ENCODE peak calls at places on chromosomes 7 and 10, in four cellular contexts. T is brain microvascular endothelial cell, C is neural progenitor cell, M is nephron progenitor cell. L is an unnamed sample.

GRCh38 chr10:88114368-88114767 is 250.9 kb downstream of the PTEN start:
- DNase-seq in T (peak), C (peak), M (no peak), L (no peak)

GRCh38 chr10:63738410-63738809 is 217.2 kb downstream of the REEP3 start:
- DNase-seq in T (peak), C (no peak), M (no peak), L (peak)

GRCh38 chr10:90751107-90751997 is 106.5 kb downstream of the HTR7 start:
- DNase-seq in T (peak), C (peak), M (peak), L (peak)

GRCh38 chr7:6917258-6917657 is 91.2 kb upstream of the CCZ1B start:
- DNase-seq in T (no peak), C (no peak), M (no peak), L (no peak)

GRCh38 chr10:16854623-16855022 is 37.4 kb upstream of the RSU1 start:
- DNase-seq in T (peak), C (no peak), M (no peak), L (peak)

GRCh38 chr10:50576245-50576815 is 47.4 kb downstream of the SGMS1 start:
- DNase-seq in T (peak), C (no peak), M (no peak), L (peak)

GRCh38 chr7:70807650-70808049 is 324.3 kb upstream of the GALNT17 start:
- DNase-seq in T (no peak), C (no peak), M (no peak), L (no peak)

GRCh38 chr10:71088054-71088453 is 124.3 kb upstream of the UNC5B start:
- DNase-seq in T (no peak), C (no peak), M (no peak), L (no peak)

GRCh38 chr10:43868952-43869351 is 220.3 kb upstream of the ZNF32 start:
- DNase-seq in T (no peak), C (no peak), M (no peak), L (no peak)

GRCh38 chr7:71290382-71290781 is 158.4 kb downstream of the GALNT17 start:
- DNase-seq in T (no peak), C (no peak), M (no peak), L (no peak)

GRCh38 chr10:11515596-11516418 is 95.6 kb downstream of the USP6NL start:
- DNase-seq in T (peak), C (peak), M (no peak), L (peak)

GRCh38 chr7:156927571-156928405 is 21.7 kb upstream of the NOM1 start:
- DNase-seq in T (no peak), C (no peak), M (no peak), L (no peak)

GRCh38 chr7:105057472-105057871 is 43.5 kb downstream of the KMT2E start:
- DNase-seq in T (no peak), C (no peak), M (no peak), L (no peak)

GRCh38 chr7:4792537-4793126 is 17.2 kb downstream of the AP5Z1 start:
- DNase-seq in T (no peak), C (peak), M (peak), L (no peak)

GRCh38 chr7:41582116-41582515 is 120.8 kb downstream of the INHBA start:
- DNase-seq in T (no peak), C (no peak), M (no peak), L (no peak)

GRCh38 chr7:27316311-27316710 is 73.7 kb downstream of the EVX1 start:
- DNase-seq in T (no peak), C (no peak), M (no peak), L (no peak)

DNA sequence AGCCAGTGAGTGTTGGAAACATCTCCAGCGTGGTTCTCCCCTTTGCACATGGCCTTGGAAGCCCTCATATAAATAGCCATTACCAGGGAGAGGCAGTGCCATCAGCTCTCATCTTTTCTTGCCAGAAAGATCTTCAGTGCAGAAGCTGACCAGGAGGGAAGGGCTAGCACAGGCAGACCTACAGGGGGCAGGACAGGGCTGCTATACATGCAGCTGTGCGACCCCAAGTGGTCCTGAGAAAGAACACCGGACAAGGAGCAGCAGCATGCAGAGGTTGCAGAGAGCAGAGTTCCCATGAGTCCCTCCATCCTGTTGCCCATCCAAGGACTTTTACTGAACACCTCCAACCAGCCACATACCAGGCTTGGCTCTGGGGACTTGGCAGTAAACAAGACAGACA is 17.1 kb downstream of the GRID1 start:
- DNase-seq in T (no peak), C (peak), M (peak), L (no peak)
- TF ChIP-seq CTCF in T (peak), C (peak), M (peak), L (peak)

GRCh38 chr10:78023741-78024140 is 5.6 kb downstream of the POLR3A start:
- DNase-seq in T (no peak), C (no peak), M (no peak), L (no peak)

GRCh38 chr10:78025685-78026364 is 3.5 kb downstream of the POLR3A start:
- DNase-seq in T (peak), C (no peak), M (no peak), L (peak)

GRCh38 chr10:78029294-78030226 is at the start of gene POLR3A:
- DNase-seq in T (peak), C (peak), M (peak), L (peak)

GRCh38 chr10:78033623-78034470 is at the start of gene RPS24:
- DNase-seq in T (peak), C (peak), M (peak), L (peak)

DNA sequence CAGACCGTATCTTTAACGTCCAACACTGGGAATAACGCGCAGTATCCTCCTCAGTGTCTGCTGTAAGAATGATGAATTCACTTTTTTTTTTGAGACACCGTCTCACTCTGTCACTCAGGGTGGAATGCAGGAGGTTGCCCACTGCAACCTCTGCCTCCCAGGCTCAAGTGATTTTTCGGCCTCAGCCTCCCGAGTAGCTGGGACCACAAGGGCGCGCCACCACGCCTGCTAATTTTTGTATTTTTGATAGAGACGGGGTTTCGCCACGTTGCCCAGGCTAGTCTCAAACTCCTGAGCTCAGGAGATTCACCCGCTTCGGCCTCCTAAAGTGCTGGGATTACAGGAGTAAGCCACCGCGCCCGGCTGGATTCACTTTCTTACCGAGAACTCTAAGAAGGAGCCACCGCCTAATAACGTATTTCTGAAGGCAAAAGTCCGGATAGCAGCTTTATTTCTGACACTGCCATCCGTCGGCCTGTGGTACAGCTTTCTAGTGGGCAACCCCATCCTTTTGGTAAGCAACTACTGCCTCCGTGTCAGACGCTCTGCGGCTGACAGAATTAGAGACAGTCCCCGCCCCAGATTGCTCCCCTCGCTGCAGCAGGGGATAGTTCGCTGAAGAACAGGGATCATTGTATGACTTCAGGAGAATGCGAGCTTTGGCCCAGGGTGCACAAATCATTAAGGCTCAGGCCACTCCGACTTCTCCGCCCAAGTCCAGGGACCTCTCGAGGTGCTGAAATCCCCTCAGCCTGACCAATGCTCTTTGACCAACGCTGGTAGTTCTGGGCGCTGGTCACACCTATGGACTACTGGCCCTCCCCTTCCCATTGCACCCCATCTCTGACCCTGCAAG is 649 bp downstream of the POLR3A start:
- DNase-seq in T (peak), C (peak), M (peak), L (peak)
- TF ChIP-seq CTCF in T (no peak), C (peak), M (no peak), L (peak)

GRCh38 chr7:30790391-30790790 is 19.2 kb downstream of the MINDY4 start:
- DNase-seq in T (no peak), C (no peak), M (no peak), L (no peak)

GRCh38 chr7:30787476-30787875 is 16.3 kb downstream of the MINDY4 start:
- DNase-seq in T (no peak), C (no peak), M (no peak), L (no peak)

GRCh38 chr7:30788640-30789333 is 17.6 kb downstream of the MINDY4 start:
- DNase-seq in T (no peak), C (no peak), M (no peak), L (no peak)

GRCh38 chr7:30789334-30789711 is 18.1 kb downstream of the MINDY4 start:
- DNase-seq in T (peak), C (no peak), M (no peak), L (peak)

DNA sequence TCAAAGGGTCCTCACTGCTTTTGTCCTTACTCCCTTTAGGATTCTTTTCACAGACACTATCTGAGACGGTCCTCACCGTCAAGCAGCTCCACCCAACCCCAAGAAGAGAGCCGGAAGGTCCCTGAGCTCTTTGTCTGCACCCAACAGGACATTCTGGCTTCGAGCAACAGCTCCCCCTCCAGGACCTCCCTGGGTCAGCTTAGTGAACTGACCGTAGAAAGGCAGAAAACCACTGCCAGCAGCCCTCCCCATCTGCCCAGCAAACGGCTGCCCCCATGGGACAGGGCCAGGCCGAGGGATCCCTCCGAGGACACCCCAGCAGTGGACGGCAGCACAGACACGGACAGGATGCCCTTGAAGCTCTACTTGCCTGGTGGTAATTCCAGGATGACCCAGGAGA is 19.9 kb downstream of the MINDY4 start:
- DNase-seq in T (no peak), C (peak), M (no peak), L (no peak)
- TF ChIP-seq CTCF in T (no peak), C (peak), M (no peak), L (peak)

DNA sequence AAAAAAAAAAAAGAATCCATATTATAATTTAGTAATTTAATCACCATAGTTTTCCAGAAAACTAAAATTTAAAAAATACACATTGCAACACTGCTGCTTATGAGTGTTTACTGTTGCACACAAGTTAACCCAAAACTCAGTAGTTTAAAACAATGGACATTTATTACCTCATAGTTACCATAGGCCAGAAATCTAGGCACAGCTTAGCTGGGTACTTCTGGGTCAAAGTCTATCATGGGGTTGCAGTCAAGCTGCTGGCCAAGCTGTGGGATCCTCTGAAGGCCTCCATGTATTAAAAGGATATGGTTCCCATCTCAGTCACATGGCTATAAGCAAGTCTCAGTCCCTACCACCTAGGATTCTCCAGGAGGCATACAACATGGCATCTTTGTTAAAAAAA is 83.6 kb downstream of the ZFAND4 start:
- DNase-seq in T (no peak), C (no peak), M (no peak), L (no peak)
- TF ChIP-seq CTCF in T (no peak), C (no peak), M (no peak), L (no peak)

GRCh38 chr7:151125835-151126481 is 39.7 kb downstream of the AGAP3 start:
- DNase-seq in T (no peak), C (peak), M (peak), L (no peak)

GRCh38 chr7:151124205-151124880 is 38.1 kb downstream of the AGAP3 start:
- DNase-seq in T (no peak), C (no peak), M (no peak), L (no peak)

GRCh38 chr7:151124899-151125399 is 38.7 kb downstream of the AGAP3 start:
- DNase-seq in T (no peak), C (no peak), M (no peak), L (no peak)

GRCh38 chr7:151126500-151127137 is 40.3 kb downstream of the AGAP3 start:
- DNase-seq in T (no peak), C (peak), M (no peak), L (no peak)

GRCh38 chr7:151125459-151125834 is 39.2 kb downstream of the AGAP3 start:
- DNase-seq in T (no peak), C (peak), M (peak), L (no peak)
- TF ChIP-seq CTCF in T (peak), C (peak), M (no peak), L (peak)

DNA sequence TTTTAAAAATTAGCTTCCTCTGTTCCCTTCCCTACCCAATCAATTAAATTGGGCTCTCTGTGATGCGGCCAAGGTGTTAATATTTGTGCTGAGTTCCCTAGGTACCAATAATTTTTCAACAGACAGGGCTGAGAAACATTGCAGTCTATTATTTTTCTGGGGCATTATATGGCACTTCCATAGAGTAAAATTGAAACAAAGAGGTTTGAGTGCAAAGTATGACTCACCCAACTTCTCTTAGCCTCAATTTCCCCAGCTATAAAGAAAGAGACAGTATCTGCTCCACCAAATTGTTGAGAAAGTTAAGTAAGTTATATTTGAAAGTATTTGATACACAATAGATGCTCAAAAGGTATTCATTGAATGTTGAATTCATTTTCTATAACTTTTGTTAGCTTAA is 74.9 kb downstream of the TES start:
- DNase-seq in T (no peak), C (no peak), M (no peak), L (no peak)
- TF ChIP-seq CTCF in T (no peak), C (no peak), M (no peak), L (no peak)

GRCh38 chr10:54769051-54769450 is 32.0 kb downstream of the PCDH15 start:
- DNase-seq in T (no peak), C (peak), M (no peak), L (no peak)
- TF ChIP-seq CTCF in T (no peak), C (no peak), M (no peak), L (no peak)